ENCODE peak calls at places on chromosomes 1 and 21, in seven cellular contexts. X, W, G, T, C, D and N are unnamed samples. For H3K36me3, the result is how much of the 10 kb centered on the place peaks cover.

GRCh38 chr1:214440219-214440965 is 111.0 kb downstream of the PTPN14 start:
- DNase-seq in C (no peak), X (no peak), W (no peak), G (no peak), D (no peak), T (no peak), N (no peak)

GRCh38 chr1:175169305-175170018 is 23.1 kb downstream of the KIAA0040 start:
- DNase-seq in X (no peak), C (no peak), W (no peak), D (no peak), G (no peak), T (no peak), N (no peak)

GRCh38 chr21:39472786-39473185 is 21.0 kb downstream of the SH3BGR start:
- DNase-seq in W (no peak), X (no peak), G (no peak), D (no peak), C (no peak), T (no peak), N (no peak)

GRCh38 chr1:179709841-179710329 is 33.2 kb upstream of the FAM163A start:
- DNase-seq in G (no peak), T (peak), X (peak), C (no peak), D (no peak), W (peak), N (peak)

GRCh38 chr21:44448651-44449131 is 6.6 kb upstream of the LRRC3 start:
- DNase-seq in C (no peak), G (no peak), W (no peak), X (no peak), D (no peak), T (no peak), N (no peak)

GRCh38 chr1:6244401-6245054 is 549 bp downstream of the HES3 start:
- DNase-seq in W (no peak), X (no peak), C (no peak), G (no peak), T (no peak), D (no peak), N (no peak)

GRCh38 chr1:19563336-19564097 is 78.2 kb upstream of the CAPZB start:
- DNase-seq in X (peak), W (peak), C (peak), G (peak), D (no peak), T (no peak), N (no peak)

GRCh38 chr1:219555802-219556201 is 57.1 kb downstream of the ZC3H11B start:
- DNase-seq in X (peak), T (no peak), C (no peak), W (peak), G (no peak), D (peak), N (no peak)

GRCh38 chr1:88524129-88524528 is 159.9 kb upstream of the PKN2 start:
- DNase-seq in C (no peak), T (no peak), X (no peak), W (no peak), D (no peak), G (no peak), N (no peak)

GRCh38 chr1:96979287-96979686 is 257.7 kb downstream of the PTBP2 start:
- DNase-seq in C (no peak), W (peak), D (no peak), G (no peak), T (no peak), X (no peak), N (no peak)

GRCh38 chr1:177010246-177010825 is 154.2 kb downstream of the ASTN1 start:
- DNase-seq in T (no peak), X (no peak), C (no peak), D (no peak), W (no peak), G (no peak), N (no peak)

GRCh38 chr1:1754051-1754815 is 24.0 kb downstream of the NADK start:
- DNase-seq in T (no peak), G (no peak), C (no peak), X (no peak), W (no peak), D (no peak), N (no peak)

GRCh38 chr1:179447489-179447888 is 81.7 kb downstream of the AXDND1 start:
- DNase-seq in W (no peak), D (peak), X (no peak), T (peak), C (no peak), G (no peak), N (no peak)

GRCh38 chr1:97384294-97384952 is 536.4 kb downstream of the DPYD start:
- DNase-seq in D (no peak), G (no peak), W (peak), X (peak), T (no peak), C (peak), N (no peak)

GRCh38 chr1:63107066-63107465 is 215.3 kb upstream of the FOXD3 start:
- DNase-seq in G (no peak), W (no peak), D (no peak), C (no peak), T (no peak), X (no peak), N (no peak)

GRCh38 chr1:12315126-12315525 is 85.3 kb downstream of the VPS13D start:
- DNase-seq in T (no peak), G (no peak), C (no peak), D (no peak), X (no peak), W (peak), N (no peak)

GRCh38 chr1:59689741-59690140 is 125.0 kb upstream of the HOOK1 start:
- DNase-seq in T (no peak), D (no peak), C (no peak), X (no peak), W (no peak), G (no peak), N (no peak)

GRCh38 chr1:185477638-185478216 is 160.7 kb upstream of the IVNS1ABP start:
- DNase-seq in W (no peak), T (no peak), C (no peak), G (peak), D (no peak), X (no peak), N (no peak)

GRCh38 chr1:214208525-214208924 is 72.4 kb upstream of the SMYD2 start:
- DNase-seq in X (no peak), G (no peak), W (no peak), T (no peak), D (no peak), C (no peak), N (no peak)

GRCh38 chr1:62131093-62131725 is 63.4 kb upstream of the L1TD1 start:
- DNase-seq in X (peak), C (no peak), W (peak), G (peak), D (peak), T (peak), N (no peak)

GRCh38 chr1:24191860-24192259 is 4.8 kb upstream of the IFNLR1 start:
- DNase-seq in C (no peak), G (no peak), X (peak), W (peak), T (peak), D (no peak), N (no peak)

GRCh38 chr1:156356875-156357534 is 12.0 kb upstream of the RHBG start:
- DNase-seq in D (peak), X (no peak), T (peak), C (no peak), G (peak), W (no peak), N (peak)

DNA sequence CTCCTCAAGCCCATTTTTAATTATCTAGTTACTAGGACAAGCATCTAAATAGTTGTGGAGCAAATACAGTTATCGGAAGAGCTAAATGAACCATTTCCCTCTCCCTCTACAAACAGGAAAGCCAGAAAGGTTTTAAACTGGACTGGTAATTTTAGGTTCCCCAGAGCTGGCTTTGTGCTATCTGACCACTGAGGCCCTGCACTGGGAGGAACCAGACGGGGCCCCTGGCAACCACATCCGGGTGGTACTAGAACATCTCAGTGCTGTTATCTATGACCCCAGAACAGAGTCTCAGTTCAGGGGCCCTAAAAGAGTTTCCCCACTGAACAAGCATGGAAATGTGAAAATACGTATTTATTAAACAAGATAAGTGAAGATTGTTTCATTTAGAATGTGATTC is 7.7 kb upstream of the RSPH1 start:
- DNase-seq in C (no peak), W (no peak), G (no peak), X (no peak), D (no peak), T (no peak), N (no peak)
- H3K36me3 ChIP-seq in C (under half), W (under half), G (under half), X (under half), D (under half), T (under half), N (under half)

GRCh38 chr1:165828581-165829329 is 1.3 kb downstream of the UCK2 start:
- DNase-seq in G (peak), X (peak), D (peak), W (peak), T (no peak), C (peak), N (no peak)

GRCh38 chr1:165831146-165831545 is 3.7 kb downstream of the UCK2 start:
- DNase-seq in G (no peak), X (no peak), D (no peak), W (no peak), T (no peak), C (no peak), N (no peak)

GRCh38 chr1:165828103-165828558 is 717 bp downstream of the UCK2 start:
- DNase-seq in X (peak), T (peak), W (peak), C (no peak), D (peak), G (peak), N (peak)

GRCh38 chr1:165827199-165828102 is at the start of gene UCK2:
- DNase-seq in G (peak), D (peak), W (peak), X (peak), T (peak), C (no peak), N (peak)

GRCh38 chr1:165829888-165830287 is 2.5 kb downstream of the UCK2 start:
- DNase-seq in T (no peak), X (no peak), G (no peak), D (no peak), C (no peak), W (no peak), N (no peak)
- H3K36me3 ChIP-seq in T (under half), X (under half), G (under half), D (under half), C (under half), W (under half), N (under half)

GRCh38 chr1:161200992-161201827 is 957 bp upstream of the NDUFS2 start:
- DNase-seq in T (no peak), D (peak), G (peak), C (no peak), W (peak), X (no peak), N (no peak)
- H3K36me3 ChIP-seq in T (under half), D (under half), G (under half), C (under half), W (under half), X (under half), N (under half)

GRCh38 chr1:29218223-29218622 is 12.5 kb downstream of the MECR start:
- DNase-seq in W (no peak), T (no peak), X (no peak), D (no peak), G (no peak), C (no peak), N (no peak)

GRCh38 chr1:29222686-29223085 is 8.0 kb downstream of the MECR start:
- DNase-seq in C (no peak), T (no peak), G (no peak), D (no peak), W (no peak), X (no peak), N (no peak)

GRCh38 chr1:29224438-29224837 is 6.3 kb downstream of the MECR start:
- DNase-seq in X (no peak), C (no peak), W (no peak), D (no peak), G (no peak), T (no peak), N (no peak)

GRCh38 chr1:29217633-29218032 is 13.1 kb downstream of the MECR start:
- DNase-seq in W (no peak), C (no peak), G (no peak), X (no peak), D (no peak), T (no peak), N (no peak)

GRCh38 chr1:29221296-29221695 is 9.4 kb downstream of the MECR start:
- DNase-seq in C (no peak), G (no peak), X (no peak), T (no peak), W (no peak), D (no peak), N (no peak)
- H3K36me3 ChIP-seq in C (under half), G (under half), X (under half), T (under half), W (under half), D (under half), N (under half)